ENCODE peak calls at places on chromosomes 7 and 10, in four cellular contexts. F is cardiac fibroblast, U is AG09309, Y is BE2C. V is an unnamed sample.

GRCh38 chr10:74541375-74541774 is 285.0 kb upstream of the KAT6B start:
- DNase-seq in F (no peak), U (no peak), Y (no peak), V (no peak)

GRCh38 chr7:44776211-44776610 is 20.3 kb upstream of the PPIA start:
- DNase-seq in F (no peak), U (no peak), Y (no peak), V (no peak)

GRCh38 chr7:130352335-130353074 is 7.9 kb downstream of the CPA5 start:
- DNase-seq in F (peak; percentile 74), U (no peak), Y (no peak), V (no peak)

GRCh38 chr7:24138366-24138765 is 145.6 kb upstream of the NPY start:
- DNase-seq in F (no peak), U (no peak), Y (no peak), V (no peak)

GRCh38 chr10:103800789-103801540 is 54.4 kb downstream of the SH3PXD2A start:
- DNase-seq in F (no peak), U (no peak), Y (no peak), V (no peak)

GRCh38 chr7:24129597-24129996 is 154.4 kb upstream of the NPY start:
- DNase-seq in F (no peak), U (peak; percentile 8), Y (no peak), V (no peak)

GRCh38 chr10:133158756-133159610 is 1.0 kb upstream of the KNDC1 start:
- DNase-seq in F (no peak), U (no peak), Y (peak; percentile 43), V (peak; percentile 35)

GRCh38 chr10:67327626-67328535 is 368.1 kb downstream of the CTNNA3 start:
- DNase-seq in F (no peak), U (no peak), Y (no peak), V (no peak)

GRCh38 chr7:3910041-3910440 is 609.0 kb downstream of the SDK1 start:
- DNase-seq in F (no peak), U (no peak), Y (no peak), V (no peak)

GRCh38 chr7:151715661-151716338 is 161.1 kb downstream of the PRKAG2 start:
- DNase-seq in F (no peak), U (no peak), Y (no peak), V (no peak)

GRCh38 chr10:63478564-63478963 is 12.8 kb upstream of the JMJD1C start:
- DNase-seq in F (no peak), U (no peak), Y (no peak), V (no peak)

GRCh38 chr10:64363687-64364086 is 842.5 kb downstream of the REEP3 start:
- DNase-seq in F (no peak), U (no peak), Y (no peak), V (no peak)

GRCh38 chr7:7569615-7570014 is 2.9 kb downstream of the MIOS start:
- DNase-seq in F (no peak), U (no peak), Y (no peak), V (no peak)

GRCh38 chr10:132427071-132427771 is 30.2 kb downstream of the PWWP2B start:
- DNase-seq in F (no peak), U (no peak), Y (no peak), V (no peak)

GRCh38 chr10:12279281-12279680 is 70.1 kb upstream of the CAMK1D start:
- DNase-seq in F (no peak), U (no peak), Y (no peak), V (no peak)

GRCh38 chr7:27217951-27218350 is 18.1 kb upstream of the HOXA13 start:
- DNase-seq in F (no peak), U (no peak), Y (no peak), V (no peak)

GRCh38 chr7:31758770-31759169 is 71.8 kb downstream of the PPP1R17 start:
- DNase-seq in F (no peak), U (no peak), Y (no peak), V (no peak)

GRCh38 chr7:95365151-95365550 is 31.0 kb downstream of the PON3 start:
- DNase-seq in F (peak; percentile 30), U (no peak), Y (no peak), V (no peak)

GRCh38 chr7:95267754-95268153 is 56.6 kb downstream of the PON1 start:
- DNase-seq in F (no peak), U (no peak), Y (no peak), V (no peak)

DNA sequence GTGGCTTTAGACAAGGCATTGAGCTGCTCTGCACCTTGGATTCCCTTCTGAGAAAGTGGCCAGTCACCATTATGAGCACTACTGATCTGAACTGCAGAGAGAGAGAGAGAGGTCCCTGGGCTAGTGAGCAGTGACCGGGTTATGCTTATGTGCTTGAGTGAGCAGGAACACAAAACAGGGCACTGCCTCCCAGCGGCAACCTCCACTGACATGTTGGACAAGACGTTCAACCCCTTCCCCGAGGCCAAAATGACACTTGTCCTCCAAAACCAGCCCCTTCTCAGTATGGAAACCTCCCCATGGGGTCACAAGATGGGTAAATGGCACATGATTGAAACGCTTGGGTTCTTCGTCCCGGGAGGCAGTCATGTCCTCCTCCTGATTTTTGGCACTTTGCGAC is 339.4 kb upstream of the ZMIZ1 start:
- DNase-seq in F (no peak), U (no peak), Y (no peak), V (no peak)
- TF ChIP-seq CTCF in F (no peak), U (no peak), Y (no peak), V (no peak)

DNA sequence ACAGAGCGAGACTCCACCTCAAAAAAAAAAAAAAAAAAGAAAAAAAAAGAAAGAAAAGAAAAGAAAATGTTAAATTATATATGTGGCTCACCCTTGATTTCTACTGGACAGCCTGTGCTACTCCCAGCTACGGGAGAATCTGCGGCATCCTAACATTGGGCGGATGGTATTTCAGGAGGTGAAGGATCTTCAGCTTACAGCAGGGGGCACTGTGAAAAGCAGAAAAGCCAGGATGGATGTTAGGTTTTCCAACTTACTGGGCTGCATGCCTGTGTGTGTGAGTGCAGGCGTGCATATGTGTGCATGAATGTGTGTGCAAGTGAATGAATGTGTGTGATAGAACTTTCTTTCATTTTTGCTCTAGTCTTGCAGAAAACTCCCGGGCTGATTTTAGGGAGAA is 1066.5 kb downstream of the TYW1 start:
- DNase-seq in F (no peak), U (no peak), Y (peak; percentile 26), V (peak; percentile 19)
- TF ChIP-seq CTCF in F (no peak), U (peak; percentile 4), Y (peak; percentile 69), V (peak; percentile 54)

DNA sequence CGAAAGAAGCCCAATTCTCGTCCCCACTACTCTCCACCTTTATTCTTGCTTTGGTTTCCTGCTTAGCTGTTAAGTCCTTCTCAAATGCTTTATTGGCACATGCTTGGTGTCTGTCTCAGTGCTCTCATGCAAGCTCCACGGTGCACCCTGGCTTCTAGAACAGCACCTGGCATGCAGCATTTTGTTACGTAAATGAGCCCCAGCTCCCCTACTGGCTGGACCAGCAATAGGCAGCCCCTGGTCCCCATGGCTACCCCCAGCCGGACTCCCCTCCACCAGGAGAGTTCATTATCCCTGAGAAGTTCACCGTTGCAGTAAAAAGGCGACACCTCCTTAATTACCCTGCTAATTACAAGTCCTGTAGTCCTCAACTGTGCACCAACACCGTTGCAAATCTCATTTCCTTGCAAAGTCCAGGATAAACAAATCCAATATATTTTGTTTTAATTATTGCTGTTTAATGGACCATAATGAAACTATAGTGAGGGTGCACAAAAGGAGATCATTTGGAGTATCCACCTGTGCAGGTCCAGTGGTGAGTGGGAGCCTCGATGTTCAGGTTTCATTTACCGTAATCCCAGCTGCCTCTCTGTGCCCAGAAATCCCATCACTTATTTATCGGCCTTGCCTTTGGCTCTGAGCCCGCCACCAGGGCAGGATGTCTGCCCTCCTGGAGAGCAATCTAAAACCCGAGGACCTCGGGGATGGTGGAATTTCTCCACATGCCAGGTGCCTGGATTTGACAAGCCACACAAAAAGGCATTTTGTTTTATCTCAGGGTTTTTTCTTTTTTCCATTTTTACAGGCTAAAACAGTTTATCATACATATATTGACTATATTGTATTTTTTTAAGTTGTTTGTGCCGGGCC is 12.8 kb upstream of the DRGX start:
- DNase-seq in F (no peak), U (no peak), Y (peak; percentile 28), V (no peak)
- TF ChIP-seq CTCF in F (no peak), U (peak; percentile 51), Y (peak; percentile 50), V (no peak)

GRCh38 chr10:24723386-24723787 is 300 bp downstream of the ARHGAP21 start:
- DNase-seq in F (peak; percentile 26), U (no peak), Y (no peak), V (peak; percentile 67)
- TF ChIP-seq CTCF in F (no peak), U (no peak), Y (no peak), V (no peak)

DNA sequence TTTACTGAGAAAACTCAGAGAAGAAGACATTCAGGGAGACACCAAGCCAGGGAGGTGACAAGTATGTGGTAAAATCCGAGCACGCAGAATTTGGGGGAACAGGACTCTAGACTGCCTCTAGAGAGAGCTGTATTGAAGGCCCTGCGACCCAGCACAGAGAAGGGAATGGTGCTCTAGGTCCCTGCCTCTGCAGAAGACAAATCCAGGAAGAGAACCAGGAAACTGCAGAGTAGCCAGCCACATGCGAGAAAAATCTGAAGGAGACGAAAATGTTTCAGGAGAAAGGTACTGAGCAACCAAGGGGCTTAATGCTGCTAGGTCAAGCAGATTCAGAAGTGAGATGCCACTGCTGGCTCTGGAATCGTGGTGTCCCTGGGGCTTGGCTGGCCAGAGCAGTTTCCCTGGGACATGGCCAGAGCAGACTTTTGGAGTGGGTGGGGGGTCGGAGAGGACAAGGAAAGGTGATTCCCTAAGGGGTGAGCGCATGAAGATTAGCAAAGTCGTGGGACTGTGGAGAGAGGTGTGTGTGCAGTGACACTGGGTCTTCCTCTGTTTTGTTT is 158.0 kb upstream of the KLF6 start:
- DNase-seq in F (no peak), U (no peak), Y (no peak), V (no peak)
- TF ChIP-seq CTCF in F (no peak), U (no peak), Y (no peak), V (no peak)

DNA sequence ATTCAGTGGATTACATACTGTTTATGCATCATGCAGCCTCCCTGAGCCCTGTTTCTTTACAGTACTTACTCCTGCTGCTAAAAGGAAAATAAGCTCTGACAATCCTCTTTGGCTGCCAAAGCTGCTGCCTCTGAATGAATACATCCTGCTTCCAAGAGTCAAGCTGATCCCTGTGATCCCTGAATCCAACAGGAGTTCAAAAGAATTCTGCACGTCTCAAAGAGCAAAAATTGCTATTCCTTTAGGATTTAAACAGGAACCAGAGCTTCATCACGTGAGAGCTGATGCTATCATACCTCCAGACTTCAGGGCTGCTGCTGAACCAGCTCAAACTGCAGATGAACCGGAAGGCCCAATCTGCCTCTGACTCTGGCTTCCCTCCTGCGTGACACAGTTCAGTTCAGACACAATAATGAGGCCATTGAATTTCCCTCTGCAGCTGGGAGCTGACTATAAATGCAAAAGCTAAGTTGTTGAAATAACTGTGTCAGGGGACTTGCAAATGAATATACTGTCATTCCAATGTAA is 851.0 kb upstream of the PHF14 start:
- DNase-seq in F (no peak), U (no peak), Y (peak; percentile 87), V (peak; percentile 9)
- TF ChIP-seq CTCF in F (no peak), U (no peak), Y (no peak), V (no peak)

V was measured in nephron progenitor cell.